ENCODE peak calls at places on chromosomes 12 and 14, in six cellular contexts. P is body of pancreas, V is adrenal gland, E is Peyer's patch, O is uterus, Z is IMR-90. S is an unnamed sample.
A peak's percentile ranks its signal among the peaks of the same experiment; 100 is the strongest.

GRCh38 chr14:89616425-89617141 is 199.6 kb upstream of the FOXN3 start:
- DNase-seq in P (no peak), V (no peak), E (peak; percentile 41), O (no peak), Z (peak; percentile 39), S (no peak)

GRCh38 chr12:49824886-49825285 is 3.3 kb downstream of the NCKAP5L start:
- DNase-seq in P (no peak), V (peak; percentile 51), E (no peak), O (no peak), Z (peak; percentile 83), S (no peak)

GRCh38 chr14:103886304-103887169 is 39.2 kb upstream of the PPP1R13B start:
- DNase-seq in P (no peak), V (no peak), E (no peak), O (no peak), Z (no peak), S (no peak)

GRCh38 chr14:90815817-90816662 is at the start of gene TTC7B:
- DNase-seq in P (peak; percentile 63), V (peak; percentile 38), E (no peak), O (no peak), Z (peak; percentile 24), S (no peak)

GRCh38 chr12:53231859-53232640 is at the start of gene RARG:
- DNase-seq in P (peak; percentile 62), V (peak; percentile 80), E (peak; percentile 56), O (peak; percentile 70), Z (no peak), S (no peak)

GRCh38 chr14:99146991-99147740 is 124.8 kb downstream of the BCL11B start:
- DNase-seq in P (no peak), V (no peak), E (no peak), O (no peak), Z (no peak), S (no peak)

GRCh38 chr14:51211149-51211548 is 28.9 kb upstream of the TMX1 start:
- DNase-seq in P (peak; percentile 74), V (no peak), E (no peak), O (no peak), Z (peak; percentile 28), S (no peak)

GRCh38 chr12:82225871-82226270 is 132.3 kb downstream of the CCDC59 start:
- DNase-seq in P (no peak), V (no peak), E (no peak), O (no peak), Z (no peak), S (no peak)

GRCh38 chr12:124150176-124150575 is 144.7 kb upstream of the RFLNA start:
- DNase-seq in P (no peak), V (no peak), E (no peak), O (no peak), Z (no peak), S (no peak)

GRCh38 chr12:131266591-131267467 is 313.1 kb downstream of the ADGRD1 start:
- DNase-seq in P (no peak), V (peak; percentile 39), E (no peak), O (no peak), Z (no peak), S (no peak)

GRCh38 chr14:36662258-36662542 is 540 bp downstream of the PAX9 start:
- DNase-seq in P (no peak), V (no peak), E (no peak), O (no peak), Z (no peak), S (no peak)

GRCh38 chr14:36662543-36663403 is 1.1 kb downstream of the PAX9 start:
- DNase-seq in P (peak; percentile 21), V (no peak), E (no peak), O (no peak), Z (no peak), S (no peak)

GRCh38 chr14:36660736-36661505 is 739 bp upstream of the PAX9 start:
- DNase-seq in P (peak; percentile 34), V (no peak), E (no peak), O (no peak), Z (no peak), S (no peak)

GRCh38 chr14:36659822-36660735 is 1.6 kb upstream of the PAX9 start:
- DNase-seq in P (no peak), V (no peak), E (no peak), O (no peak), Z (no peak), S (no peak)

DNA sequence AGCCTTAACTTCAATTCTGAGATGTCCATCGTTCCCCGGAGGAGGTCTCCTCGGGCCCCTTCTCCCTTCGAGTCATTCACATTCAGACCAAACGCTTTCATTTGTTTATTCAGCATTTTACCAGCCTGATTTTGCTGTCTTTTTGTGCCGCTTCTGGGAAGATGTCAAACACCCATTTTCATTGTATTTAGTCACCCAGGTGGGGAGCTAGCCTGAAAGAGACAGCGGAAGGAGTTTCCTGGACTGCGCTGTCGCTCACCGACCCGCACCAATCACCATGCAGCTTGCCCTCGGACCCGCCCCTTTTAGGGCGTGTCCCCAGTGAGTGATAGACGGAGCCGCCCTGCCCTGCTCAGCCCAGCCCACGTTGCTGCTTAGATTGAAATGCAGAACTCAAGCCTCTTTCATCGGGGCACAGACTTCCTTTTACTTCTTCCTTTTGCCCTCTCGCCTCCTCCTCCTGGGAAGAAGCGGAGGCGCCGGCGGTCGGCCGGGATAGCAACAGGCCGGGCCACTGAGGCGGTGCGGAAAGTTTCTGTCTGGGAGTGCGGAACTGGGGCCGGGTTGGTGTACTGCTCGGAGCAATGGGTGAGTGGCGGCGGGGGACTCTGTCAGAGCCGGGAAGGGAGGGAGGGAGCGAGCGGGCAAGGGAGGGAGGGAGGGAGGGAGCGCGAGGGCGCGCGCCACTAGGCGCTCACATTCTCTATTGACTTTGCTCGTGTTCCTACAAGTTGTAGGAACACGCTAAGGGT is at the start of gene PAX9:
- DNase-seq in P (peak; percentile 91), V (peak; percentile 56), E (no peak), O (no peak), Z (peak; percentile 41), S (no peak)
- TF ChIP-seq POLR2A in P (no peak), V (no peak), E (no peak), O (no peak), Z (no peak), S (no peak)

GRCh38 chr12:107404981-107405380 is 280.6 kb upstream of the PWP1 start:
- DNase-seq in P (no peak), V (no peak), E (no peak), O (no peak), Z (peak; percentile 36), S (no peak)
- TF ChIP-seq CTCF in P (peak; percentile 18), V (peak; percentile 34), E (peak; percentile 83), O (no peak), Z (peak; percentile 70), S (peak; percentile 74)

GRCh38 chr14:73720636-73721035 is 6.5 kb upstream of the PNMA1 start:
- DNase-seq in P (no peak), V (no peak), E (no peak), O (no peak), Z (no peak), S (no peak)
- H3K4me3 ChIP-seq in P (no peak overlapping the region), V (no peak overlapping the region), E (no peak overlapping the region), O (no peak overlapping the region), Z (no peak overlapping the region), S (no peak overlapping the region)

GRCh38 chr12:121248611-121249010 is 38.7 kb downstream of the P2RX4 start:
- DNase-seq in P (no peak), V (no peak), E (peak; percentile 83), O (no peak), Z (no peak), S (no peak)
- TF ChIP-seq POLR2A in P (no peak), V (no peak), E (no peak), O (no peak), Z (no peak), S (no peak)

GRCh38 chr12:98409543-98409942 is 105.8 kb upstream of the TMPO start:
- DNase-seq in P (no peak), V (no peak), E (no peak), O (no peak), Z (no peak), S (no peak)
- TF ChIP-seq CTCF in P (no peak), V (no peak), E (no peak), O (no peak), Z (no peak), S (no peak)

GRCh38 chr12:3034067-3034750 is 43.0 kb upstream of the TSPAN9 start:
- DNase-seq in P (peak; percentile 85), V (peak; percentile 65), E (no peak), O (peak; percentile 66), Z (peak; percentile 71), S (peak; percentile 66)

GRCh38 chr12:3035171-3035570 is 42.0 kb upstream of the TSPAN9 start:
- DNase-seq in P (no peak), V (no peak), E (no peak), O (no peak), Z (peak; percentile 25), S (peak; percentile 32)

GRCh38 chr12:3032161-3032560 is 45.0 kb upstream of the TSPAN9 start:
- DNase-seq in P (peak; percentile 78), V (no peak), E (no peak), O (no peak), Z (no peak), S (no peak)

GRCh38 chr12:3032770-3033537 is 44.2 kb upstream of the TSPAN9 start:
- DNase-seq in P (peak; percentile 52), V (peak; percentile 58), E (no peak), O (no peak), Z (no peak), S (peak; percentile 43)

DNA sequence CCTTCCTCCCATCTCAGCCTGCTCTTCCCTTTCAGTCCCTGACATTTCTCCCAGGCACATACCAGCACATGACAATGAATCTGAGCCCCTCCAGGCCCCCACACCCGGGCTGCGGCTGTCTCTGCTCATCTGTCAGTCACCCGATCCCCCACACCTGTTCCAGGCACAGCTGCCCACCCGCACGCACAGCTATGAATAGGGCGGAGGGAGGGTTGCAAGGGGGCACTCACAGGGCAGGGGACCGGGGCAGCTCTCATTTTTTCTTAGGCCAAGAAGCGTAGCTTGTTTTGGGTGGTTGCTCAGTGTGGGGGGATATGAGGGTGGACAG is 43.7 kb upstream of the TSPAN9 start:
- DNase-seq in P (no peak), V (no peak), E (no peak), O (no peak), Z (no peak), S (no peak)
- H3K4me3 ChIP-seq in P (no peak overlapping the region), V (no peak overlapping the region), E (no peak overlapping the region), O (no peak overlapping the region), Z (no peak overlapping the region), S (no peak overlapping the region)